ENCODE peak calls at places on chromosome 21, in six cellular contexts. D is CD8-positive, alpha-beta memory T cell; X is aorta; A is CD8-positive, alpha-beta T cell; V is heart left ventricle; L is adrenal gland. W is an unnamed sample.

GRCh38 chr21:18153063-18153462 is 91.6 kb upstream of the CHODL start:
- DNase-seq in D (no peak), X (no peak), A (no peak), V (no peak), L (no peak), W (no peak)

GRCh38 chr21:43902441-43902840 is 37.4 kb downstream of the AGPAT3 start:
- DNase-seq in D (no peak), X (no peak), A (no peak), V (no peak), L (peak; percentile 87), W (no peak)

GRCh38 chr21:42414928-42415769 is 11.4 kb downstream of the UBASH3A start:
- DNase-seq in D (peak; percentile 86), X (no peak), A (peak; percentile 66), V (no peak), L (peak; percentile 55), W (no peak)

GRCh38 chr21:27480841-27481261 is 514.0 kb upstream of the ADAMTS5 start:
- DNase-seq in D (no peak), X (no peak), A (no peak), V (no peak), L (no peak), W (no peak)

GRCh38 chr21:41317458-41317857 is 857 bp downstream of the FAM3B start:
- DNase-seq in D (no peak), X (no peak), A (no peak), V (no peak), L (no peak), W (no peak)

GRCh38 chr21:42248783-42249597 is 30.1 kb downstream of the ABCG1 start:
- DNase-seq in D (no peak), X (peak; percentile 30), A (no peak), V (no peak), L (no peak), W (no peak)

GRCh38 chr21:42123509-42123908 is 52.4 kb downstream of the UMODL1 start:
- DNase-seq in D (no peak), X (no peak), A (no peak), V (no peak), L (no peak), W (no peak)

GRCh38 chr21:36184561-36184960 is 27.9 kb downstream of the DOP1B start:
- DNase-seq in D (no peak), X (peak; percentile 29), A (no peak), V (no peak), L (no peak), W (no peak)

GRCh38 chr21:42363331-42363730 is 3.0 kb downstream of the TFF1 start:
- DNase-seq in D (no peak), X (no peak), A (no peak), V (no peak), L (no peak), W (no peak)

GRCh38 chr21:32611471-32611997 is 643 bp downstream of the CFAP298 start:
- DNase-seq in D (peak; percentile 32), X (peak; percentile 59), A (no peak), V (no peak), L (peak; percentile 29), W (no peak)

GRCh38 chr21:32916522-32917099 is 109.1 kb upstream of the OLIG2 start:
- DNase-seq in D (no peak), X (no peak), A (no peak), V (no peak), L (no peak), W (no peak)

GRCh38 chr21:37264808-37265207 is 2.3 kb downstream of the VPS26C start:
- DNase-seq in D (no peak), X (no peak), A (no peak), V (no peak), L (no peak), W (no peak)

GRCh38 chr21:27154451-27155129 is 187.7 kb upstream of the ADAMTS5 start:
- DNase-seq in D (no peak), X (no peak), A (no peak), V (no peak), L (no peak), W (no peak)

GRCh38 chr21:16423921-16424320 is 694.1 kb downstream of the USP25 start:
- DNase-seq in D (no peak), X (no peak), A (no peak), V (no peak), L (no peak), W (no peak)

GRCh38 chr21:32951041-32951440 is 74.7 kb upstream of the OLIG2 start:
- DNase-seq in D (no peak), X (no peak), A (no peak), V (no peak), L (no peak), W (no peak)

GRCh38 chr21:38477241-38477640 is 21.0 kb downstream of the ERG start:
- DNase-seq in D (no peak), X (no peak), A (no peak), V (no peak), L (no peak), W (no peak)

GRCh38 chr21:17539743-17540341 is 27.0 kb downstream of the CXADR start:
- DNase-seq in D (no peak), X (peak; percentile 53), A (no peak), V (no peak), L (peak; percentile 30), W (no peak)

GRCh38 chr21:16181024-16181423 is 451.2 kb downstream of the USP25 start:
- DNase-seq in D (no peak), X (no peak), A (no peak), V (no peak), L (peak; percentile 42), W (no peak)

GRCh38 chr21:42426876-42427480 is 23.3 kb downstream of the UBASH3A start:
- DNase-seq in D (no peak), X (no peak), A (no peak), V (no peak), L (no peak), W (no peak)

GRCh38 chr21:42565886-42566523 is 52.4 kb downstream of the SLC37A1 start:
- DNase-seq in D (no peak), X (peak; percentile 28), A (no peak), V (no peak), L (no peak), W (no peak)

GRCh38 chr21:27421654-27422053 is 454.8 kb upstream of the ADAMTS5 start:
- DNase-seq in D (no peak), X (no peak), A (no peak), V (no peak), L (no peak), W (no peak)

GRCh38 chr21:27246741-27247140 is 279.9 kb upstream of the ADAMTS5 start:
- DNase-seq in D (no peak), X (no peak), A (no peak), V (no peak), L (no peak), W (no peak)

GRCh38 chr21:26513212-26513611 is 59.9 kb downstream of the CYYR1 start:
- DNase-seq in D (no peak), X (peak; percentile 57), A (no peak), V (no peak), L (peak; percentile 35), W (no peak)

GRCh38 chr21:35046880-35047229 is 2.2 kb downstream of the RUNX1 start:
- DNase-seq in D (no peak), X (peak; percentile 51), A (no peak), V (no peak), L (peak; percentile 15), W (no peak)

GRCh38 chr21:35048183-35048601 is 910 bp downstream of the RUNX1 start:
- DNase-seq in D (no peak), X (peak; percentile 61), A (no peak), V (no peak), L (peak; percentile 23), W (no peak)

GRCh38 chr21:35045539-35046222 is 3.4 kb downstream of the RUNX1 start:
- DNase-seq in D (peak; percentile 81), X (no peak), A (no peak), V (no peak), L (no peak), W (no peak)

GRCh38 chr21:35044770-35045538 is 4.1 kb downstream of the RUNX1 start:
- DNase-seq in D (peak; percentile 43), X (no peak), A (no peak), V (no peak), L (no peak), W (no peak)

DNA sequence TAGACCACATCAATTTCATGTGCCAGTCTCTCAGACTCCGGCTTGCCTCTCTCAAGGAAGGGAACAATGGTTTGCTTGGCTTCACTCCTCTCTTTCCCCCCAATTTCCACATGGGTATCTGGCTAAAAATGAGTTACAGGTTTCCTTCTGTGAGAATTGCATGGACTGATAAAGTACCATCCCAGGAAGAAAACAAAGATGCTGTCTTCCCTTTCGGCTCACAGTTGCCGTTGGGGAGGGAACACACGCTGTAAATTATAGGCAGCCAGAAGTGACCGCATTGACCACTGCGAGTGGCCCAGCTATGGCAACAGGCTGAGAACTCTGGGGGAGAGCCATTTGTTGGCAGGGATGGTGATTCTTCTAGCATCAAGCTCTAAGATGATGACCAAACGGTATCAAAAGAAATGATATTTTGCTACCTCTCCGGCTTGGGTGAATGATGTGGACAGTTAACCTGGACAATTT is 2.8 kb downstream of the RUNX1 start:
- DNase-seq in D (no peak), X (no peak), A (no peak), V (no peak), L (no peak), W (no peak)
- H3K27me3 ChIP-seq in D (no peaks in the 10 kb centered on the region), X (no peaks in the 10 kb centered on the region), A (no peaks in the 10 kb centered on the region), V (no peaks in the 10 kb centered on the region), L (peaks cover 8% of the 10 kb centered on the region), W (no peaks in the 10 kb centered on the region)

GRCh38 chr21:46604975-46605758 is at the start of gene S100B:
- DNase-seq in D (no peak), X (no peak), A (no peak), V (no peak), L (no peak), W (no peak)
- H3K27ac ChIP-seq in D (no peak within 1 kb of the TSS), X (no peak within 1 kb of the TSS), A (peak within 1 kb of the TSS; percentile 29), V (peak within 1 kb of the TSS; percentile 13), L (peak within 1 kb of the TSS; percentile 57), W (no peak within 1 kb of the TSS)

GRCh38 chr21:44929242-44929798 is 8.6 kb upstream of the ITGB2 start:
- DNase-seq in D (no peak), X (peak; percentile 34), A (no peak), V (no peak), L (no peak), W (no peak)
- H3K27me3 ChIP-seq in D (no peaks in the 10 kb centered on the region), X (no peaks in the 10 kb centered on the region), A (no peaks in the 10 kb centered on the region), V (peaks cover 46% of the 10 kb centered on the region), L (peaks cover 21% of the 10 kb centered on the region), W (peaks cover 21% of the 10 kb centered on the region)

GRCh38 chr21:46098303-46099141 is 610 bp downstream of the COL6A2 start:
- DNase-seq in D (no peak), X (peak; percentile 54), A (no peak), V (peak; percentile 65), L (no peak), W (no peak)

GRCh38 chr21:46100020-46100419 is 2.1 kb downstream of the COL6A2 start:
- DNase-seq in D (no peak), X (no peak), A (no peak), V (no peak), L (no peak), W (no peak)

GRCh38 chr21:46100426-46100825 is 2.5 kb downstream of the COL6A2 start:
- DNase-seq in D (no peak), X (no peak), A (no peak), V (peak; percentile 7), L (no peak), W (no peak)

GRCh38 chr21:46097826-46098286 is at the start of gene COL6A2:
- DNase-seq in D (peak; percentile 29), X (peak; percentile 75), A (peak; percentile 19), V (peak; percentile 76), L (peak; percentile 33), W (no peak)

DNA sequence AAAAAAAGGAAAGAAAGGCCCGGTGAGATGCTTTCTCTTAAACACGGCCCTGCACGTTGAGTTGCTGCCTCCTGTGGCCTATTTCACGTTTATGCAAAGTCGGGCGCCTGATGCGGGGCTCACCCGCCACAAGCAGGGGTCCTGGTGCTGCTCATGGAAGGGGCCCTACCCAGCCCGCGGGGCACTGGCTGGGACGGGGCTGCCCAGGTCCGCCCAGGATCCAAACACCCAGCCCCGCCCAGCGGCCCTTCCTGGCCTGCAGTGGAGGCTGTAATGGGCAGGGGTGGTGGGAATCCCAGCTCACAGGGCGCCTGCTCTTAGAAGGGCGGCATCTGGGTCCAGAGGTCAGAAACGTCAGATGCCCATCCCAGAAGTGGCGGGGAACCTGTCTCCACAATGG is 1.6 kb downstream of the COL6A2 start:
- DNase-seq in D (no peak), X (peak; percentile 63), A (no peak), V (peak; percentile 38), L (no peak), W (no peak)
- H3K27ac ChIP-seq in D (no peak overlapping the region), X (no peak overlapping the region), A (no peak overlapping the region), V (peak overlapping the region; percentile 99), L (no peak overlapping the region), W (no peak overlapping the region)